ENCODE peak calls at places on chromosomes 13 and 19, in nine cellular contexts. W is WTC11, X is endodermal cell, Q is upper lobe of right lung, N is colonic mucosa, R is ovary, F is brain microvascular endothelial cell, G is AG04450, A is bronchial epithelial cell. S is an unnamed sample.
A peak's percentile ranks its signal among the peaks of the same experiment; 100 is the strongest.

GRCh38 chr19:12784394-12784870 is 6.9 kb upstream of the JUNB start:
- DNase-seq in N (no peak), W (no peak), R (no peak), F (no peak), X (no peak), A (no peak), G (no peak), Q (no peak), S (no peak)

GRCh38 chr19:7848779-7849457 is 18.9 kb downstream of the EVI5L start:
- DNase-seq in Q (no peak), F (no peak), N (no peak), W (no peak), X (no peak), A (no peak), G (no peak), R (peak; percentile 17), S (no peak)

GRCh38 chr19:40235238-40236025 is 8.9 kb upstream of the CCNP start:
- DNase-seq in F (no peak), W (peak; percentile 56), Q (no peak), N (no peak), A (no peak), R (no peak), X (peak; percentile 76), G (no peak), S (no peak)

GRCh38 chr19:1671716-1672037 is 19.3 kb upstream of the TCF3 start:
- DNase-seq in F (no peak), Q (no peak), R (no peak), W (no peak), G (no peak), X (no peak), N (no peak), A (no peak), S (peak; percentile 69)

GRCh38 chr13:39600766-39601165 is 2.2 kb downstream of the LHFPL6 start:
- DNase-seq in W (peak; percentile 63), G (no peak), X (peak; percentile 86), Q (no peak), N (no peak), A (no peak), R (no peak), F (peak; percentile 24), S (no peak)

GRCh38 chr13:74825170-74825948 is 656.6 kb downstream of the TBC1D4 start:
- DNase-seq in F (peak; percentile 66), N (no peak), W (no peak), A (peak; percentile 96), X (no peak), R (no peak), Q (no peak), G (no peak), S (no peak)

GRCh38 chr13:30730526-30730925 is 4.8 kb upstream of the ALOX5AP start:
- DNase-seq in A (no peak), W (peak; percentile 44), F (no peak), N (no peak), X (peak; percentile 65), R (no peak), Q (no peak), G (no peak), S (no peak)

GRCh38 chr13:98800078-98800477 is 47.6 kb upstream of the SLC15A1 start:
- DNase-seq in F (no peak), A (no peak), W (no peak), X (no peak), R (no peak), Q (no peak), N (no peak), G (no peak), S (no peak)

GRCh38 chr13:52743569-52743968 is 3.9 kb upstream of the CNMD start:
- DNase-seq in Q (no peak), N (no peak), A (no peak), R (no peak), F (no peak), G (no peak), X (no peak), W (no peak), S (no peak)

GRCh38 chr19:32862741-32863140 is 6.8 kb downstream of the SLC7A9 start:
- DNase-seq in A (no peak), R (no peak), G (no peak), W (no peak), Q (peak; percentile 39), F (no peak), N (no peak), X (no peak), S (no peak)

GRCh38 chr13:51895906-51896888 is 34.4 kb downstream of the CCDC70 start:
- DNase-seq in G (peak; percentile 7), N (peak; percentile 60), R (no peak), X (peak; percentile 90), A (peak; percentile 46), W (peak; percentile 69), F (peak; percentile 54), Q (no peak), S (peak; percentile 69)

GRCh38 chr19:49331616-49332055 is 3.6 kb upstream of the CD37 start:
- DNase-seq in A (peak; percentile 61), Q (peak; percentile 40), N (peak; percentile 60), W (peak; percentile 34), X (peak; percentile 82), R (no peak), G (no peak), F (peak; percentile 54), S (peak; percentile 74)

GRCh38 chr13:44932171-44932849 is 57.0 kb downstream of the NUFIP1 start:
- DNase-seq in Q (no peak), A (peak; percentile 15), X (no peak), G (no peak), N (no peak), F (peak; percentile 71), R (no peak), W (no peak), S (no peak)

GRCh38 chr19:44003461-44004134 is 841 bp downstream of the ZNF230 start:
- DNase-seq in N (peak; percentile 24), X (peak; percentile 60), G (no peak), R (peak; percentile 23), W (no peak), Q (peak; percentile 57), F (no peak), A (peak; percentile 16), S (peak; percentile 29)

GRCh38 chr19:17090501-17091074 is 15.0 kb downstream of the MYO9B start:
- DNase-seq in A (peak; percentile 24), G (no peak), N (no peak), R (no peak), W (no peak), F (peak; percentile 66), Q (no peak), X (no peak), S (peak; percentile 75)

GRCh38 chr13:28252547-28252946 is 114.2 kb downstream of the PAN3 start:
- DNase-seq in X (no peak), R (no peak), N (no peak), G (no peak), Q (no peak), W (no peak), F (no peak), A (no peak), S (no peak)

GRCh38 chr19:35042954-35043604 is 1.6 kb downstream of the HPN start:
- DNase-seq in R (no peak), G (no peak), F (no peak), X (no peak), A (no peak), Q (no peak), N (no peak), W (no peak), S (no peak)

GRCh38 chr13:33512880-33513554 is 227.5 kb upstream of the STARD13 start:
- DNase-seq in F (no peak), R (no peak), X (no peak), W (no peak), Q (no peak), G (no peak), N (no peak), A (peak; percentile 24), S (no peak)

GRCh38 chr19:1768248-1768647 is 14.9 kb downstream of the ONECUT3 start:
- DNase-seq in G (no peak), W (peak; percentile 93), Q (no peak), X (peak; percentile 94), R (no peak), A (no peak), F (no peak), N (no peak), S (no peak)

DNA sequence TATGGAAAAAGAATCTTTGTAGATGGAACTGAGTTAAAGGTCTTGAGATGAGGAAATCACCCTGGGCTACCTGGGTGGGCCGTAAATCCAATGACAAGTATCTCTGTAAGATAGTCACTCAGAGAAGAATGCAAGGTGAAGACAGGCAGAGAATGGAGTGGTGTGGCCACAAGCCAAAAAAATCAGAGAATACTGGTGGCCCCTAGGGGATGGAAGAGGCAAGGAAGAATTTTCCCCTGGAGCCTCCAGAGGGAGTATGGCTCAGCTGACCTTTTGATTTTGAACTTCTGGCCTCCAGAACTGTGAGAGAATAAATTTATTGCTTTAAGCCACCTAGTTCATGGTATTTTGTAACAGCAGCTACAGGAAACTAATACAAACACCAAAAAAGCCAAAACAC is 32.7 kb upstream of the CSNK1A1L start:
- DNase-seq in X (peak; percentile 56), G (no peak), N (no peak), W (peak; percentile 12), A (peak; percentile 27), F (peak; percentile 61), R (no peak), Q (no peak), S (no peak)
- TF ChIP-seq CTCF in X (peak; percentile 77), G (peak; percentile 31), N (no peak), W (no peak), A (peak; percentile 23), F (peak; percentile 64), R (no peak), Q (no peak), S (no peak)

GRCh38 chr13:76980075-76980718 is 11.7 kb upstream of the CLN5 start:
- DNase-seq in G (peak; percentile 13), A (peak; percentile 21), F (peak; percentile 37), R (peak; percentile 87), Q (peak; percentile 91), X (peak; percentile 99), N (peak; percentile 82), W (peak; percentile 96), S (peak; percentile 93)
- TF ChIP-seq CTCF in G (peak; percentile 97), A (peak; percentile 98), F (peak; percentile 94), R (peak; percentile 89), Q (peak; percentile 97), X (peak; percentile 98), N (peak; percentile 98), W (peak; percentile 96), S (peak; percentile 99)

DNA sequence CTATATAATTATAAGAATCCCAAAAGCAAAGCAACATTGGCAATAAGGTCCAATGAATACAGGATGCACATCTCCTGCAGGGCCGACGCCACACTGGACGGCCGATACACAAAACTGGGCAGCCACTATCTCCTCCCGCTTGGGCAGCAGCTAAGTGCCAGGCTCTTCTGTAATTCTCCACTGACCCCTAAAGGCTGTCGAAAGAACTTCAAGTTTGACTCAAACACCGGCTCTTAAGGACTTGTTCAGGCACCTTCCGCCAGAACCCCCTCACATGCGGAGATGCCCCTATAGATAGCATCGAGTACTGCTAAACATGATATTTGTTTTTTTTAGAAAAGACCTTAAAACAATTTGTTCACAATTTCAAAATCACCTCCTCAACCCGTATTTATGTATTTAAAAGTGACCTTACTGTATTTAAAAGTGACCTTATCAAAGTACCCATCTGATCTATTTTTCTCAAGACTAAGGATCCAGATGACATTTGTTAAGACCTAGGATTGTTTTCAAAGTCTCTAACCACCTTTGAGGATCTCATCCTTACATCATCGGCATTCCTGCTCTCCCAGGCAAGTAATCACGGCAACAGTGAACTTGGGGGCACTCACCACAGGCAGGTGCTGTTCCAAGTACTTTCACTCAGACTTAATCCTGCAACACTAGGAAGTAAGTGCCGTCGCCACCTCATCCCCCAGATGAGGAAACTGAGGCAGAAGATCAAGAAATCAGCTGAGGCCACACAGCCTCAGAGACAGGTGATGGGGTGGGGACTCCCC is 77.8 kb downstream of the TUBGCP3 start:
- DNase-seq in W (peak; percentile 53), F (peak; percentile 56), A (peak; percentile 69), N (no peak), R (no peak), X (peak; percentile 83), Q (no peak), G (peak; percentile 23), S (peak; percentile 44)
- TF ChIP-seq CTCF in W (peak; percentile 32), F (peak; percentile 75), A (peak; percentile 63), N (no peak), R (no peak), X (peak; percentile 78), Q (peak; percentile 48), G (peak; percentile 60), S (no peak)

GRCh38 chr13:91817250-91817649 is 418.8 kb downstream of the GPC5 start:
- DNase-seq in W (no peak), R (no peak), N (no peak), F (peak; percentile 7), X (no peak), A (no peak), Q (no peak), G (no peak), S (no peak)
- TF ChIP-seq CTCF in W (no peak), R (no peak), N (no peak), F (peak; percentile 37), X (no peak), A (no peak), Q (peak; percentile 35), G (peak; percentile 36), S (peak; percentile 16)